ENCODE peak calls at places on chromosomes 12 and 14, in ten cellular contexts. K is AG10803, J is dorsolateral prefrontal cortex, X is foreskin fibroblast, O is pancreas, T is OCI-LY7, V is choroid plexus epithelial cell, H is neural crest cell, E is fibroblast of lung, I is endothelial cell. F is an unnamed sample.

GRCh38 chr12:121038861-121039654 is at the start of gene OASL:
- DNase-seq in J (no peak), K (peak; percentile 68), E (peak; percentile 80), T (no peak), I (no peak), V (peak; percentile 56), X (peak; percentile 35), H (no peak), O (no peak), F (peak; percentile 74)

GRCh38 chr12:65885312-65885711 is 61.0 kb downstream of the HMGA2 start:
- DNase-seq in O (no peak), H (no peak), X (peak; percentile 42), I (no peak), K (peak; percentile 71), E (peak; percentile 49), J (no peak), T (no peak), V (no peak), F (no peak)

GRCh38 chr12:64387201-64387816 is 3.2 kb downstream of the C12orf56 start:
- DNase-seq in J (no peak), T (no peak), I (no peak), V (no peak), E (no peak), X (no peak), O (no peak), H (no peak), K (no peak), F (no peak)

GRCh38 chr12:115140981-115141380 is 457.0 kb upstream of the TBX3 start:
- DNase-seq in O (no peak), V (no peak), X (no peak), H (no peak), E (no peak), J (no peak), K (no peak), T (no peak), I (no peak), F (no peak)

GRCh38 chr14:105084741-105085571 is 19.7 kb upstream of the GPR132 start:
- DNase-seq in E (no peak), K (no peak), T (no peak), O (no peak), X (no peak), I (no peak), J (peak; percentile 26), H (no peak), V (no peak), F (no peak)

GRCh38 chr12:30308010-30308717 is 387.5 kb downstream of the IPO8 start:
- DNase-seq in X (no peak), O (no peak), E (no peak), I (no peak), T (no peak), H (no peak), V (no peak), K (no peak), J (no peak), F (no peak)

GRCh38 chr12:102542816-102543448 is 62.6 kb upstream of the IGF1 start:
- DNase-seq in V (no peak), H (no peak), X (peak; percentile 42), J (no peak), E (peak; percentile 46), K (no peak), O (no peak), I (no peak), T (no peak), F (no peak)

GRCh38 chr14:79279645-79280399 is 931.5 kb downstream of the DIO2 start:
- DNase-seq in J (peak; percentile 35), V (no peak), E (peak; percentile 6), K (no peak), T (no peak), X (no peak), I (peak; percentile 22), H (peak; percentile 3), O (peak; percentile 8), F (no peak)

GRCh38 chr12:94973202-94973601 is 30.3 kb downstream of the NDUFA12 start:
- DNase-seq in V (peak; percentile 21), X (no peak), E (peak; percentile 18), O (no peak), H (no peak), J (no peak), T (peak; percentile 68), K (no peak), I (no peak), F (no peak)

GRCh38 chr12:80412343-80412953 is 31.6 kb upstream of the PTPRQ start:
- DNase-seq in E (peak; percentile 80), V (peak; percentile 79), K (peak; percentile 62), J (no peak), T (peak; percentile 67), X (peak; percentile 36), H (no peak), I (no peak), O (no peak), F (no peak)

GRCh38 chr14:64401923-64402322 is 13.8 kb downstream of the MTHFD1 start:
- DNase-seq in X (no peak), H (no peak), K (no peak), I (no peak), E (no peak), O (no peak), J (no peak), V (no peak), T (no peak), F (no peak)

GRCh38 chr12:71967176-71967575 is 28.5 kb downstream of the TPH2 start:
- DNase-seq in E (no peak), J (no peak), V (no peak), I (no peak), O (no peak), X (no peak), T (no peak), K (no peak), H (no peak), F (no peak)

GRCh38 chr12:109818900-109819500 is 14.2 kb downstream of the TRPV4 start:
- DNase-seq in K (peak; percentile 88), T (no peak), V (peak; percentile 32), J (no peak), I (no peak), X (peak; percentile 64), H (no peak), E (peak; percentile 22), O (no peak), F (no peak)

GRCh38 chr12:108017658-108018057 is 111.4 kb upstream of the WSCD2 start:
- DNase-seq in V (no peak), H (no peak), X (no peak), O (no peak), T (no peak), K (no peak), E (no peak), J (no peak), I (no peak), F (no peak)
- TF ChIP-seq CTCF in V (no peak), H (no peak), X (no peak), O (no peak), T (no peak), K (no peak), E (no peak), J (no peak), I (no peak), F (no peak)

DNA sequence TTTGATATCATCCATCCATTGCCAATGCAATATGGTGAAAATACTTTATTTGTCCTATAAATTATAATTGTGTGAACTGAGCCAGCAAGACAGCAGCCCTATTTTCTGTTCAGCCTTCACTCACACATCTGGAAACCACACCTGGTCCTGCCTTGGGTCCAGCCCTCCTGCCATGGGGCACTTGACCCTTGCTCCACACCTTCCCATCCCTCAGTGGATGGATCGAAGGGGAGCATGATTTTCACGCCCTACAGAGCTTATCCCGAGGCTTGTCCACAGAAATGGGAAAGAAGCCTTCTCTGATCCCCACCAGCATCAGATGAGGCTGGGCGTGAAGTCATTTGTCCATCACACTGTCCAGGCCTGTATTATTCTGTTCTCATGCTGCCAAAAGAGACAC is 10.1 kb downstream of the TMEM132D start:
- DNase-seq in I (no peak), X (no peak), T (no peak), E (no peak), K (no peak), H (no peak), V (no peak), J (no peak), O (no peak), F (no peak)
- TF ChIP-seq CTCF in I (no peak), X (no peak), T (no peak), E (no peak), K (no peak), H (no peak), V (no peak), J (no peak), O (no peak), F (no peak)

GRCh38 chr14:71212093-71212492 is 304.8 kb downstream of the PCNX1 start:
- DNase-seq in E (no peak), V (no peak), T (no peak), I (no peak), H (no peak), O (no peak), K (no peak), J (no peak), X (no peak), F (no peak)

GRCh38 chr14:71209888-71210287 is 302.6 kb downstream of the PCNX1 start:
- DNase-seq in E (no peak), I (no peak), V (no peak), O (no peak), K (peak; percentile 62), T (no peak), H (no peak), X (no peak), J (no peak), F (no peak)

GRCh38 chr14:71206123-71206522 is 298.9 kb downstream of the PCNX1 start:
- DNase-seq in I (no peak), X (no peak), E (no peak), J (no peak), O (no peak), K (no peak), T (no peak), V (no peak), H (no peak), F (no peak)

GRCh38 chr14:71206766-71207371 is 299.6 kb downstream of the PCNX1 start:
- DNase-seq in H (no peak), J (peak; percentile 78), E (peak; percentile 23), O (peak; percentile 10), K (peak; percentile 90), T (no peak), X (peak; percentile 85), I (no peak), V (peak; percentile 80), F (no peak)

DNA sequence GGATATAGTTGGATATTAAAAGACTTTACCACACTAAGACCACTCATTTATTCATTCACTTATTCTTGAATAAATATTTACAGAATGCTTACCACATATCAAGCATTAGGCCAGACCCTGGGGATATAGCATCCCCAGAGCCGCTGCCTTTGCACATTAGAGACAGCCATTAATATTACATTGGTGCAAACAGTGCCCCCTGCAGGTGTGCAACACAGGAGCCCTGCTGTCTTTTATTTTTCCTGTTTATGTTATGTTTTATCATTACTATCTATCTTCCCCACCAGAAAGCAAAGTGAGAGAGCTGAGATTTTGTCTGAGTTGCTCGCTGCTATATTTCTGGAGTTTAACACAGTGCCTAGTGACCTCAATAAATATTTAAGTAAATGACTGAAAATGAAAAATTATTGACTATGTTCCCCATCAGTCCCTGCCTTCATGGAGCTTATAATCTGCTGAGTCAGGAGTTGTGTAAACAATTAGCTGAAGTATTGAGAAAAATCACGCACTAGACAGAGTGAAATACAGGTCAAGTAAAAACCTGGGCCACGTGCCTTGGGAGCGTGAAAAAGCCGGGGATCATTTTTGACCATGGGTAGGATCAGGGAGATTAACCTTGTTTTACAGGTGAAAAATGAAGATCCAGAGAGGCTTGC is 301.6 kb downstream of the PCNX1 start:
- DNase-seq in J (no peak), K (no peak), X (no peak), E (no peak), T (no peak), V (no peak), H (no peak), I (no peak), O (no peak), F (no peak)
- TF ChIP-seq CTCF in J (no peak), K (no peak), X (no peak), E (no peak), T (peak; percentile 64), V (peak; percentile 9), H (peak; percentile 36), I (peak; percentile 31), O (no peak), F (no peak)

GRCh38 chr12:120013659-120014380 is 24.8 kb downstream of the BICDL1 start:
- DNase-seq in I (no peak), V (no peak), H (no peak), T (no peak), J (no peak), O (no peak), X (no peak), K (no peak), E (no peak), F (no peak)
- TF ChIP-seq CTCF in I (no peak), V (no peak), H (no peak), T (no peak), J (no peak), O (no peak), X (no peak), K (no peak), E (no peak), F (no peak)

F was measured in CD14-positive monocyte.